ENCODE peak calls at places on chromosomes 13 and 19, in six cellular contexts. J is AG09309, T is NCI-H345, C is GM23338, O is nucleus accumbens, U is dorsolateral prefrontal cortex. R is an unnamed sample.

GRCh38 chr13:113361406-113361805 is 2.5 kb downstream of the GRTP1 start:
- DNase-seq in J (no peak), T (no peak), C (no peak), O (no peak), U (no peak), R (no peak)

GRCh38 chr13:100130092-100130491 is 41.2 kb downstream of the PCCA start:
- DNase-seq in J (no peak), T (no peak), C (peak), O (no peak), U (no peak), R (no peak)

GRCh38 chr19:39411006-39411831 is 1.2 kb upstream of the PLEKHG2 start:
- DNase-seq in J (no peak), T (no peak), C (no peak), O (no peak), U (no peak), R (no peak)

GRCh38 chr13:32734511-32734910 is 148.3 kb downstream of the PDS5B start:
- DNase-seq in J (peak), T (no peak), C (no peak), O (no peak), U (no peak), R (no peak)

GRCh38 chr13:80717834-80718233 is 376.9 kb upstream of the SPRY2 start:
- DNase-seq in J (no peak), T (no peak), C (no peak), O (no peak), U (no peak), R (no peak)

GRCh38 chr19:39093761-39094160 is 9.6 kb downstream of the ACP7 start:
- DNase-seq in J (peak), T (no peak), C (no peak), O (no peak), U (no peak), R (no peak)

GRCh38 chr13:70623260-70623659 is 515.0 kb upstream of the KLHL1 start:
- DNase-seq in J (no peak), T (peak), C (no peak), O (no peak), U (no peak), R (no peak)

GRCh38 chr19:40492274-40492673 is 25.5 kb downstream of the SPTBN4 start:
- DNase-seq in J (no peak), T (no peak), C (no peak), O (no peak), U (no peak), R (no peak)

GRCh38 chr13:98752111-98752941 is at the start of gene SLC15A1:
- DNase-seq in J (no peak), T (no peak), C (peak), O (no peak), U (no peak), R (peak)

GRCh38 chr13:39415003-39415402 is 188.0 kb downstream of the LHFPL6 start:
- DNase-seq in J (no peak), T (no peak), C (no peak), O (no peak), U (no peak), R (no peak)

GRCh38 chr13:32624441-32624840 is 38.2 kb downstream of the PDS5B start:
- DNase-seq in J (no peak), T (no peak), C (no peak), O (no peak), U (no peak), R (no peak)

GRCh38 chr13:75326173-75327131 is 155.5 kb downstream of the TBC1D4 start:
- DNase-seq in J (no peak), T (no peak), C (no peak), O (no peak), U (no peak), R (no peak)

GRCh38 chr19:57651654-57651996 is 17.1 kb upstream of the ZSCAN4 start:
- DNase-seq in J (no peak), T (no peak), C (peak), O (no peak), U (no peak), R (no peak)

GRCh38 chr19:18464646-18465045 is 26.7 kb upstream of the ISYNA1 start:
- DNase-seq in J (no peak), T (peak), C (no peak), O (peak), U (peak), R (peak)

GRCh38 chr19:36246006-36246391 is 31.1 kb downstream of the ZNF146 start:
- DNase-seq in J (no peak), T (peak), C (no peak), O (no peak), U (no peak), R (no peak)

GRCh38 chr13:97568850-97569249 is 134.9 kb downstream of the RAP2A start:
- DNase-seq in J (no peak), T (no peak), C (no peak), O (no peak), U (no peak), R (no peak)

GRCh38 chr13:102333320-102334181 is 68.3 kb downstream of the FGF14 start:
- DNase-seq in J (no peak), T (peak), C (peak), O (no peak), U (no peak), R (peak)

GRCh38 chr19:51127755-51128154 is 3.0 kb downstream of the SIGLEC9 start:
- DNase-seq in J (no peak), T (no peak), C (no peak), O (no peak), U (peak), R (no peak)

GRCh38 chr13:106689906-106690305 is 122.0 kb upstream of the ARGLU1 start:
- DNase-seq in J (no peak), T (no peak), C (no peak), O (no peak), U (no peak), R (no peak)

GRCh38 chr13:95354156-95354555 is 52.9 kb upstream of the ABCC4 start:
- DNase-seq in J (no peak), T (no peak), C (no peak), O (no peak), U (no peak), R (no peak)

GRCh38 chr13:72384186-72384823 is 343.1 kb downstream of the MZT1 start:
- DNase-seq in J (no peak), T (no peak), C (peak), O (no peak), U (no peak), R (no peak)

GRCh38 chr19:18603255-18603957 is 3.2 kb downstream of the CRLF1 start:
- DNase-seq in J (no peak), T (no peak), C (peak), O (no peak), U (no peak), R (no peak)

GRCh38 chr13:26872444-26873173 is 112.0 kb upstream of the GPR12 start:
- DNase-seq in J (no peak), T (peak), C (peak), O (peak), U (peak), R (no peak)

GRCh38 chr13:108425056-108425455 is 155.5 kb downstream of the TNFSF13B start:
- DNase-seq in J (no peak), T (no peak), C (no peak), O (no peak), U (no peak), R (no peak)

GRCh38 chr19:43997631-43998290 is 5.0 kb upstream of the ZNF230 start:
- DNase-seq in J (peak), T (no peak), C (peak), O (no peak), U (no peak), R (no peak)

GRCh38 chr13:109794095-109794494 is 7.7 kb upstream of the IRS2 start:
- DNase-seq in J (no peak), T (no peak), C (peak), O (no peak), U (no peak), R (no peak)

GRCh38 chr19:11227201-11227886 is 12.1 kb upstream of the ANGPTL8 start:
- DNase-seq in J (no peak), T (no peak), C (peak), O (no peak), U (no peak), R (no peak)

GRCh38 chr13:52411629-52412028 is 5.7 kb upstream of the THSD1 start:
- DNase-seq in J (peak), T (no peak), C (no peak), O (no peak), U (no peak), R (no peak)

GRCh38 chr13:61136515-61136914 is 279.1 kb downstream of the PCDH20 start:
- DNase-seq in J (no peak), T (no peak), C (no peak), O (no peak), U (no peak), R (no peak)

GRCh38 chr19:29015569-29015968 is 197.4 kb downstream of the UQCRFS1 start:
- DNase-seq in J (no peak), T (no peak), C (no peak), O (no peak), U (no peak), R (no peak)

GRCh38 chr13:112060899-112061366 is 6.0 kb upstream of the SOX1 start:
- DNase-seq in J (no peak), T (peak), C (peak), O (no peak), U (no peak), R (no peak)

GRCh38 chr19:3304871-3305423 is 61.4 kb upstream of the NFIC start:
- DNase-seq in J (no peak), T (peak), C (peak), O (peak), U (no peak), R (peak)

GRCh38 chr19:33194884-33195710 is 967 bp downstream of the LRP3 start:
- DNase-seq in J (no peak), T (peak), C (peak), O (no peak), U (no peak), R (no peak)

R was measured in DMS79.